ENCODE peak calls at places on chromosomes 4 and X, in seven cellular contexts. C is adrenal gland, T is astrocyte, B is heart right ventricle, R is H1, M is prostate gland, O is brain microvascular endothelial cell. Y is an unnamed sample.

GRCh38 chrX:99914676-99915075 is 495.4 kb downstream of the PCDH19 start:
- DNase-seq in M (no peak), T (no peak), B (no peak), R (no peak), C (no peak), O (no peak), Y (no peak)

GRCh38 chr4:151117371-151117962 is 18.0 kb downstream of the RPS3A start:
- DNase-seq in T (peak), B (no peak), C (peak), M (peak), O (peak), R (peak), Y (peak)

GRCh38 chrX:115960440-115961084 is 210.0 kb upstream of the AGTR2 start:
- DNase-seq in M (no peak), T (no peak), B (no peak), O (no peak), C (no peak), R (no peak), Y (no peak)

GRCh38 chr4:31422006-31422405 is 701.8 kb downstream of the PCDH7 start:
- DNase-seq in C (no peak), M (no peak), R (no peak), B (no peak), T (no peak), O (no peak), Y (no peak)

GRCh38 chr4:181548873-181549541 is 694.2 kb upstream of the TENM3 start:
- DNase-seq in C (peak), O (peak), R (no peak), T (peak), B (no peak), M (no peak), Y (peak)

GRCh38 chrX:129754266-129755024 is 15.7 kb downstream of the XPNPEP2 start:
- DNase-seq in B (no peak), M (no peak), C (no peak), O (no peak), T (no peak), R (peak), Y (no peak)

GRCh38 chr4:124083706-124084105 is 628.8 kb downstream of the ANKRD50 start:
- DNase-seq in M (no peak), R (no peak), T (no peak), O (no peak), C (no peak), B (no peak), Y (no peak)

GRCh38 chrX:134691453-134691852 is 33.2 kb upstream of the PLAC1 start:
- DNase-seq in T (no peak), R (no peak), B (no peak), O (no peak), M (no peak), C (no peak), Y (no peak)

GRCh38 chrX:23394421-23394820 is 59.8 kb downstream of the PTCHD1 start:
- DNase-seq in B (no peak), C (no peak), T (peak), M (no peak), O (no peak), R (no peak), Y (peak)

GRCh38 chr4:37549003-37549402 is 137.2 kb downstream of the RELL1 start:
- DNase-seq in R (no peak), M (no peak), C (no peak), T (peak), B (no peak), O (peak), Y (peak)

GRCh38 chr4:75144475-75144874 is 211.6 kb downstream of the PARM1 start:
- DNase-seq in T (no peak), C (no peak), R (no peak), M (no peak), B (no peak), O (no peak), Y (no peak)

GRCh38 chrX:38699603-38700110 is 101.6 kb upstream of the MID1IP1 start:
- DNase-seq in O (no peak), C (no peak), B (no peak), M (no peak), R (no peak), T (no peak), Y (no peak)

GRCh38 chrX:97238632-97239031 is 354.9 kb downstream of the RPA4 start:
- DNase-seq in C (no peak), R (no peak), M (no peak), T (peak), O (peak), B (no peak), Y (peak)

GRCh38 chr4:150280081-150280950 is 202.1 kb downstream of the DCLK2 start:
- DNase-seq in T (peak), M (no peak), R (no peak), O (peak), B (no peak), C (no peak), Y (peak)

GRCh38 chr4:73662709-73663546 is 42.7 kb upstream of the RASSF6 start:
- DNase-seq in M (no peak), B (no peak), R (no peak), O (peak), C (no peak), T (peak), Y (peak)

GRCh38 chr4:104930298-104930697 is 216.4 kb upstream of the TET2 start:
- DNase-seq in M (no peak), T (no peak), O (no peak), R (no peak), B (no peak), C (no peak), Y (no peak)
- TF ChIP-seq CTCF in M (no peak), T (no peak), O (no peak), R (no peak), B (no peak), C (no peak), Y (no peak)

DNA sequence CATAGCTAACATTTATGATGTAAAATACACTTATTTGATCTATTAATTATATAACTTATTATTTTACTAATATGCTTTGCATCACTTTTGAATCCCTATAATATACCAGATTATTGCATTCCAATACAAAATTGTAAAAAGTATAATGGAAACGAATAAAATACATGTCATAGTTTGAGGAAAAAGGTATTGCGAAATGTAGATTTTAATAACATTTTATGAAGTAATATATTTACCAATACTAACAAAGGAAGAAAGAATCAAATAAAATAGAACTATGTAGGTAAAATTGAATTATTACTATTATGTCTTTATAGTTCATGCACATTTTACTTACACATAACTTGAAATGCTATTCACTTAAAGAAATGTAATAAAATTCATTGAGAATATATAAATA is 1300.2 kb downstream of the ADGRL3 start:
- DNase-seq in M (no peak), R (no peak), C (no peak), T (no peak), B (no peak), O (no peak), Y (no peak)
- H3K27ac ChIP-seq in M (no peak), R (no peak), C (no peak), T (no peak), B (no peak), O (no peak), Y (no peak)

GRCh38 chr4:132557660-132558059 is 591.4 kb upstream of the PCDH10 start:
- DNase-seq in C (no peak), R (no peak), T (no peak), M (no peak), B (no peak), O (no peak), Y (peak)
- TF ChIP-seq CTCF in C (no peak), R (no peak), T (no peak), M (no peak), B (no peak), O (peak), Y (no peak)

GRCh38 chr4:68950033-68950432 is 1.6 kb downstream of the UGT2A3 start:
- DNase-seq in C (no peak), T (no peak), M (no peak), O (no peak), B (no peak), R (no peak), Y (no peak)

GRCh38 chr4:68951078-68951805 is at the start of gene UGT2A3:
- DNase-seq in R (no peak), M (no peak), B (no peak), T (no peak), C (no peak), O (no peak), Y (no peak)

GRCh38 chr4:68948044-68948743 is 3.4 kb downstream of the UGT2A3 start:
- DNase-seq in C (no peak), B (no peak), M (no peak), R (no peak), O (no peak), T (no peak), Y (no peak)

GRCh38 chr4:68951806-68952585 is 392 bp upstream of the UGT2A3 start:
- DNase-seq in R (no peak), T (no peak), C (no peak), O (no peak), M (no peak), B (no peak), Y (no peak)

DNA sequence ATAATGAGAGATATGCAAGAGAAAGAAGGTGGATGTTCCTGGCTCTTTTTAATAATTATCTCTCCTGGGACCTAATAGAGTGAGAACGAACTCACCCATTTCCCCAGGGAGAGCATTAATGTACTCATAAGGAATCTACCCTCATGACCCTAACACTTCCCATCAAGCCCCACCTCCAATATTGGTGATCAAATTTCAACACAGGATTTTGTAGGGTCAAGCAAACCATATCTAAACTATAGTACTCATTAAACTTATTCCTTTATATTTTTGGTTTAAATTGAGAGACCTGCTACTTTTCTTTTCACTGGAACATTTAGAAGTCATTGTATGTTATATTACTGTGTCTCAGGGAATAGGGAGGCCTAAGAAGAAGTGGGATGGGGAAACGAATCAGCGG is 2.6 kb downstream of the UGT2A3 start:
- DNase-seq in M (no peak), R (no peak), T (no peak), O (no peak), C (no peak), B (no peak), Y (no peak)
- H3K27ac ChIP-seq in M (no peak), R (no peak), T (no peak), O (no peak), C (no peak), B (no peak), Y (no peak)

Y was measured in fibroblast of lung.